ENCODE peak calls at places on chromosomes 13 and 19, in nine cellular contexts. F is keratinocyte; A is neural crest cell; O is mesothelial cell of epicardium; B is H9; R is IMR-90; H is heart left ventricle; D is CD8-positive, alpha-beta T cell; Y is kidney. G is an unnamed sample.

GRCh38 chr13:67148219-67148583 is 81.9 kb downstream of the PCDH9 start:
- DNase-seq in F (no peak), A (no peak), O (no peak), B (no peak), R (peak), H (no peak), D (no peak), Y (no peak), G (no peak)

GRCh38 chr13:33312150-33312908 is 26.8 kb upstream of the STARD13 start:
- DNase-seq in F (no peak), A (no peak), O (no peak), B (no peak), R (peak), H (no peak), D (no peak), Y (no peak), G (no peak)

GRCh38 chr19:57587529-57587928 is 3.6 kb downstream of the ZIK1 start:
- DNase-seq in F (no peak), A (no peak), O (no peak), B (no peak), R (peak), H (no peak), D (no peak), Y (no peak), G (no peak)

GRCh38 chr19:3366104-3366760 is at the start of gene NFIC:
- DNase-seq in F (no peak), A (no peak), O (no peak), B (peak), R (peak), H (peak), D (peak), Y (peak), G (no peak)

GRCh38 chr13:63455938-63456337 is 2040.3 kb upstream of the PCDH20 start:
- DNase-seq in F (no peak), A (no peak), O (no peak), B (no peak), R (no peak), H (no peak), D (no peak), Y (no peak), G (no peak)

GRCh38 chr19:10471909-10472308 is 31.2 kb downstream of the KEAP1 start:
- DNase-seq in F (no peak), A (no peak), O (no peak), B (no peak), R (peak), H (no peak), D (no peak), Y (no peak), G (no peak)

GRCh38 chr19:57436392-57436791 is 1.3 kb downstream of the ZNF749 start:
- DNase-seq in F (no peak), A (no peak), O (no peak), B (no peak), R (no peak), H (no peak), D (no peak), Y (no peak), G (no peak)

GRCh38 chr13:41645313-41645712 is 188.0 kb downstream of the RGCC start:
- DNase-seq in F (no peak), A (no peak), O (no peak), B (no peak), R (peak), H (no peak), D (no peak), Y (peak), G (no peak)

GRCh38 chr19:35055715-35056179 is 14.2 kb downstream of the HPN start:
- DNase-seq in F (no peak), A (no peak), O (no peak), B (peak), R (no peak), H (no peak), D (peak), Y (no peak), G (no peak)

GRCh38 chr19:51018745-51019543 is 565 bp downstream of the KLK10 start:
- DNase-seq in F (no peak), A (no peak), O (no peak), B (peak), R (no peak), H (no peak), D (no peak), Y (no peak), G (peak)

GRCh38 chr19:51014242-51014641 is 5.3 kb downstream of the KLK10 start:
- DNase-seq in F (no peak), A (no peak), O (no peak), B (no peak), R (no peak), H (no peak), D (no peak), Y (peak), G (no peak)

GRCh38 chr19:51015691-51016267 is 3.7 kb downstream of the KLK10 start:
- DNase-seq in F (no peak), A (no peak), O (no peak), B (no peak), R (no peak), H (no peak), D (no peak), Y (no peak), G (no peak)

GRCh38 chr19:51019544-51019925 is at the start of gene KLK10:
- DNase-seq in F (no peak), A (no peak), O (no peak), B (no peak), R (no peak), H (no peak), D (no peak), Y (peak), G (no peak)

GRCh38 chr19:51016798-51017683 is 2.5 kb downstream of the KLK10 start:
- DNase-seq in F (no peak), A (peak), O (peak), B (peak), R (peak), H (peak), D (peak), Y (no peak), G (peak)
- TF ChIP-seq CTCF in F (peak), A (peak), O (peak), B (peak), R (peak), H (peak), D (no peak), Y (peak), G (peak)

GRCh38 chr19:623974-624373 is 9.4 kb downstream of the POLRMT start:
- DNase-seq in F (no peak), A (no peak), O (no peak), B (no peak), R (peak), H (no peak), D (no peak), Y (no peak), G (no peak)

GRCh38 chr19:625257-625656 is 8.1 kb downstream of the POLRMT start:
- DNase-seq in F (no peak), A (no peak), O (no peak), B (no peak), R (no peak), H (no peak), D (no peak), Y (no peak), G (no peak)

GRCh38 chr19:624433-625109 is 8.8 kb downstream of the POLRMT start:
- DNase-seq in F (no peak), A (no peak), O (no peak), B (no peak), R (no peak), H (no peak), D (no peak), Y (no peak), G (no peak)

GRCh38 chr19:629961-630714 is 3.2 kb downstream of the POLRMT start:
- DNase-seq in F (no peak), A (no peak), O (no peak), B (no peak), R (no peak), H (no peak), D (no peak), Y (no peak), G (no peak)

DNA sequence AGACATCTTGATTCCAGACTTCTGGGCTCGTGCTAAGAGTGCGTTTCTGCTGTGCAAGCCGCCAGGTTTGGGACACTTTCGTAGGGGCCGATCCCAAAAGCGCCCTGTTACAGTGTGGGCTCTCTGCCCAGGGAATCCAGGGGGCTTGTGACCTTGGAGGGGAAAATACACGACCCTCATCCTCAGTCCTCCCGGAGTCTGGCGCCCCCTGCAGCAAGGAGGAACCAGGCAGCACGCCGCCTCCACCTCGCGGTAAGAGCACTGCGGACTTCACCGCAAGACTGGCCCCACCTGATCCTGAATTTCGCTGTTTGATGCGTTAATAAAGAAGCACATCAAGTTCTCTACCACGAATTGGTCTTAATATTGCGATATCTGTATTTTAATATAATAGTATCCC is 5.2 kb downstream of the POLRMT start:
- DNase-seq in F (no peak), A (no peak), O (no peak), B (peak), R (no peak), H (no peak), D (no peak), Y (no peak), G (peak)
- TF ChIP-seq CTCF in F (peak), A (peak), O (no peak), B (peak), R (peak), H (peak), D (no peak), Y (peak), G (peak)

DNA sequence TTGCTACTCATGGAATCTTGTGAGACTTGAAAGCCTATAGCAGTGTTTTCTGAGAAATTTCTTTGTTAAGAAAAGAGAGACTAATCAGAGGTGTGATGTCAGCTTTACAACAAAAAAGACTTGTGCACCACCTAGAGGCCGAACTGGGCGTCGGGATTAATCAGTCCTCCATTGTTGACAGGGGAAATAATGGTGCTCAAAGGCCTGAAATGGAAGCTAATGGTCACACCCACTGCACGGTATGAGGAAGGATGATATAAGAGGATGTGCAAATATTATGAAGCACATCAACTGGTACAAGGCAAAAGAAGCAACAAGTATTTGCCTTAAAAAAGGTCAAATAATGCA is 480.2 kb upstream of the MIR17HG start:
- DNase-seq in F (no peak), A (peak), O (peak), B (peak), R (peak), H (peak), D (no peak), Y (peak), G (peak)
- TF ChIP-seq CTCF in F (peak), A (peak), O (peak), B (peak), R (peak), H (peak), D (no peak), Y (peak), G (peak)

GRCh38 chr13:51935326-51936171 is 73.8 kb downstream of the CCDC70 start:
- DNase-seq in F (no peak), A (no peak), O (peak), B (peak), R (no peak), H (no peak), D (no peak), Y (no peak), G (no peak)
- TF ChIP-seq CTCF in F (peak), A (peak), O (no peak), B (peak), R (peak), H (peak), D (no peak), Y (peak), G (no peak)

GRCh38 chr19:1221904-1222255 is 15.9 kb downstream of the CBARP start:
- DNase-seq in F (no peak), A (no peak), O (no peak), B (no peak), R (no peak), H (no peak), D (no peak), Y (no peak), G (no peak)

GRCh38 chr19:1221141-1221903 is 15.7 kb downstream of the STK11 start:
- DNase-seq in F (no peak), A (peak), O (no peak), B (no peak), R (peak), H (peak), D (no peak), Y (no peak), G (peak)

GRCh38 chr19:1224047-1224825 is 13.6 kb downstream of the CBARP start:
- DNase-seq in F (no peak), A (no peak), O (no peak), B (no peak), R (no peak), H (no peak), D (no peak), Y (no peak), G (no peak)

GRCh38 chr19:1223018-1223855 is 14.6 kb downstream of the CBARP start:
- DNase-seq in F (no peak), A (no peak), O (no peak), B (peak), R (peak), H (no peak), D (peak), Y (no peak), G (peak)

GRCh38 chr19:1222394-1222793 is 15.4 kb downstream of the CBARP start:
- DNase-seq in F (no peak), A (no peak), O (no peak), B (no peak), R (no peak), H (no peak), D (no peak), Y (no peak), G (peak)
- TF ChIP-seq CTCF in F (no peak), A (no peak), O (no peak), B (peak), R (peak), H (no peak), D (no peak), Y (no peak), G (peak)

GRCh38 chr19:40502081-40502480 is 35.3 kb downstream of the SPTBN4 start:
- DNase-seq in F (no peak), A (no peak), O (no peak), B (no peak), R (no peak), H (no peak), D (no peak), Y (no peak), G (no peak)
- TF ChIP-seq CTCF in F (no peak), A (no peak), O (no peak), B (no peak), R (no peak), H (no peak), D (no peak), Y (no peak), G (no peak)

GRCh38 chr19:41366089-41366488 is 2.1 kb upstream of the B9D2 start:
- DNase-seq in F (no peak), A (no peak), O (no peak), B (no peak), R (no peak), H (no peak), D (no peak), Y (no peak), G (no peak)
- TF ChIP-seq CTCF in F (peak), A (peak), O (no peak), B (peak), R (peak), H (no peak), D (no peak), Y (no peak), G (no peak)

GRCh38 chr13:31967155-31967554 is 64.4 kb upstream of the FRY start:
- DNase-seq in F (no peak), A (no peak), O (no peak), B (no peak), R (no peak), H (no peak), D (no peak), Y (no peak), G (no peak)
- TF ChIP-seq CTCF in F (no peak), A (peak), O (peak), B (peak), R (no peak), H (no peak), D (no peak), Y (no peak), G (peak)